ENCODE peak calls at places on chromosomes 12 and 14, in six cellular contexts. One of them, this sample, is unnamed.

GRCh38 chr12:60279224-60279623 is 683.4 kb downstream of the SLC16A7 start:
- DNase-seq in T-cell: no peak
- DNase-seq in kidney tubule cell: no peak
- DNase-seq in psoas muscle: no peak
- DNase-seq in EL: peak
- DNase-seq in MCF 10A: no peak
- DNase-seq in this sample: no peak

GRCh38 chr12:30792648-30793499 is 38.1 kb upstream of the CAPRIN2 start:
- DNase-seq in kidney tubule cell: peak
- DNase-seq in psoas muscle: no peak
- DNase-seq in EL: peak
- DNase-seq in T-cell: no peak
- DNase-seq in MCF 10A: peak
- DNase-seq in this sample: no peak

GRCh38 chr14:71668186-71668912 is 263.9 kb upstream of the RGS6 start:
- DNase-seq in T-cell: no peak
- DNase-seq in MCF 10A: no peak
- DNase-seq in kidney tubule cell: no peak
- DNase-seq in psoas muscle: no peak
- DNase-seq in EL: peak
- DNase-seq in this sample: no peak

GRCh38 chr12:47803196-47803875 is 16.4 kb downstream of the HDAC7 start:
- DNase-seq in EL: no peak
- DNase-seq in MCF 10A: no peak
- DNase-seq in kidney tubule cell: no peak
- DNase-seq in T-cell: no peak
- DNase-seq in psoas muscle: no peak
- DNase-seq in this sample: no peak

GRCh38 chr12:94248582-94248981 is 100.2 kb downstream of the PLXNC1 start:
- DNase-seq in psoas muscle: no peak
- DNase-seq in kidney tubule cell: no peak
- DNase-seq in T-cell: no peak
- DNase-seq in EL: no peak
- DNase-seq in MCF 10A: no peak
- DNase-seq in this sample: no peak

GRCh38 chr14:76050797-76051392 is 65.3 kb downstream of the IFT43 start:
- DNase-seq in EL: peak
- DNase-seq in kidney tubule cell: peak
- DNase-seq in psoas muscle: no peak
- DNase-seq in MCF 10A: peak
- DNase-seq in T-cell: peak
- DNase-seq in this sample: no peak

GRCh38 chr14:96038920-96039632 is at the start of gene C14orf132:
- DNase-seq in EL: peak
- DNase-seq in psoas muscle: peak
- DNase-seq in T-cell: peak
- DNase-seq in MCF 10A: no peak
- DNase-seq in kidney tubule cell: peak
- DNase-seq in this sample: no peak

GRCh38 chr12:31005944-31006361 is 67.7 kb upstream of the DDX11 start:
- DNase-seq in MCF 10A: peak
- DNase-seq in T-cell: no peak
- DNase-seq in kidney tubule cell: peak
- DNase-seq in psoas muscle: no peak
- DNase-seq in EL: peak
- DNase-seq in this sample: no peak

GRCh38 chr12:33988888-33989287 is 33.4 kb upstream of the ALG10 start:
- DNase-seq in psoas muscle: no peak
- DNase-seq in kidney tubule cell: peak
- DNase-seq in EL: no peak
- DNase-seq in T-cell: no peak
- DNase-seq in MCF 10A: peak
- DNase-seq in this sample: no peak

GRCh38 chr14:94748667-94749347 is 21.1 kb downstream of the GSC start:
- DNase-seq in MCF 10A: peak
- DNase-seq in psoas muscle: no peak
- DNase-seq in kidney tubule cell: peak
- DNase-seq in EL: peak
- DNase-seq in T-cell: no peak
- DNase-seq in this sample: no peak

GRCh38 chr14:73239463-73240241 is 2.3 kb downstream of the PAPLN start:
- DNase-seq in EL: peak
- DNase-seq in T-cell: no peak
- DNase-seq in kidney tubule cell: no peak
- DNase-seq in psoas muscle: peak
- DNase-seq in MCF 10A: peak
- DNase-seq in this sample: no peak

GRCh38 chr14:74888164-74889158 is 6.7 kb downstream of the DLST start:
- DNase-seq in kidney tubule cell: no peak
- DNase-seq in T-cell: no peak
- DNase-seq in psoas muscle: no peak
- DNase-seq in EL: peak
- DNase-seq in MCF 10A: peak
- DNase-seq in this sample: no peak

GRCh38 chr12:93802698-93803097 is 125.5 kb downstream of the CRADD start:
- DNase-seq in MCF 10A: peak
- DNase-seq in psoas muscle: no peak
- DNase-seq in EL: peak
- DNase-seq in T-cell: no peak
- DNase-seq in kidney tubule cell: peak
- DNase-seq in this sample: no peak

GRCh38 chr12:45469902-45470301 is 254.0 kb downstream of the ANO6 start:
- DNase-seq in MCF 10A: no peak
- DNase-seq in T-cell: no peak
- DNase-seq in EL: no peak
- DNase-seq in kidney tubule cell: no peak
- DNase-seq in psoas muscle: no peak
- DNase-seq in this sample: no peak

GRCh38 chr14:104935026-104935650 is 10.5 kb downstream of the PLD4 start:
- DNase-seq in T-cell: no peak
- DNase-seq in psoas muscle: no peak
- DNase-seq in MCF 10A: peak
- DNase-seq in EL: no peak
- DNase-seq in kidney tubule cell: no peak
- DNase-seq in this sample: no peak

GRCh38 chr12:31118347-31118830 is 44.7 kb downstream of the DDX11 start:
- DNase-seq in psoas muscle: no peak
- DNase-seq in kidney tubule cell: no peak
- DNase-seq in EL: no peak
- DNase-seq in MCF 10A: no peak
- DNase-seq in T-cell: no peak
- DNase-seq in this sample: no peak

This sample was measured in CD14-positive monocyte.